ENCODE peak calls at places on chromosomes 7 and 10, in ten cellular contexts. D is GM12891, S is suprapubic skin, W is stomach, H is endothelial cell of umbilical vein, F is HCT116, R is spleen, I is transverse colon, B is GM23338, Z is Panc1. V is an unnamed sample.

GRCh38 chr10:129580010-129580409 is 113.0 kb downstream of the MGMT start:
- DNase-seq in Z (no peak), H (no peak), I (no peak), W (no peak), B (no peak), R (no peak), F (no peak), D (no peak), S (no peak), V (no peak)

GRCh38 chr7:79713281-79713680 is 259.8 kb upstream of the MAGI2 start:
- DNase-seq in Z (no peak), D (no peak), B (no peak), F (no peak), W (no peak), R (no peak), I (no peak), H (no peak), S (no peak), V (no peak)

GRCh38 chr7:105782391-105783063 is 93.9 kb downstream of the ATXN7L1 start:
- DNase-seq in W (no peak), I (no peak), Z (no peak), H (peak; percentile 62), F (no peak), B (no peak), S (no peak), R (peak; percentile 51), D (no peak), V (no peak)

GRCh38 chr7:3537210-3537875 is 236.3 kb downstream of the SDK1 start:
- DNase-seq in H (no peak), F (no peak), B (no peak), W (no peak), I (no peak), Z (no peak), S (no peak), R (no peak), D (no peak), V (no peak)

GRCh38 chr10:62501547-62501946 is 127.4 kb downstream of the ZNF365 start:
- DNase-seq in R (no peak), Z (no peak), H (no peak), I (no peak), B (no peak), F (no peak), S (no peak), W (no peak), D (no peak), V (no peak)

GRCh38 chr7:129295015-129295423 is 70.2 kb downstream of the AHCYL2 start:
- DNase-seq in F (no peak), R (no peak), B (no peak), D (no peak), S (no peak), H (peak; percentile 50), W (no peak), Z (no peak), I (no peak), V (no peak)

GRCh38 chr7:82441916-82442478 is 1.6 kb downstream of the CACNA2D1 start:
- DNase-seq in S (no peak), B (peak; percentile 91), D (no peak), R (no peak), F (no peak), H (peak; percentile 53), W (no peak), Z (peak; percentile 4), I (no peak), V (no peak)

GRCh38 chr7:31458203-31458602 is 55.7 kb upstream of the ITPRID1 start:
- DNase-seq in Z (no peak), F (no peak), S (no peak), H (no peak), R (no peak), B (peak; percentile 28), I (no peak), W (no peak), D (no peak), V (no peak)

GRCh38 chr10:132481690-132482089 is 55.9 kb upstream of the INPP5A start:
- DNase-seq in W (no peak), S (peak; percentile 41), D (no peak), B (no peak), H (no peak), Z (no peak), F (no peak), R (peak; percentile 52), I (no peak), V (no peak)

DNA sequence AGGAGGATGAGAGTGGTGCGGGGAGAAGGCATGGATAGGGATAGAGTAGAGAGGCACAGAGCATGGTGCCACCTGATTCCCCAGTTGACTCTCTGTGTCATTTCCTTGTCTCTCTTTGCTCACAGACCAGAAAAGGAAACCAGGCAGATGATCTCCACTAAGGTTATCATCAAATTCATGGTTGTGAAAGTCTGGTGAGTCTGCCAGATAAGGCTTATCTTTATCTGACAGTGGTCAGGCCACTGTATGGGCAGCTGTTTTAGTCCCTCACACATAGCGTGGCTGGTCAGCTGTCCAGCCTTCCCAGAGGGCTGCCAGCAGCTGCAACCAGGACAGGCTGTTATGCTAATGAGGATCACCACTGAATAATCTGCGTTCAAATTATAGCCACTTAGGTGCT is 99.0 kb downstream of the ADRA2A start:
- DNase-seq in B (no peak), W (no peak), I (no peak), D (no peak), R (no peak), F (no peak), S (no peak), Z (no peak), H (no peak), V (no peak)
- TF ChIP-seq POLR2AphosphoS5 in B (no peak), W (no peak), I (no peak), D (no peak), R (no peak), F (no peak), S (no peak), Z (no peak), H (no peak), V (no peak)

GRCh38 chr10:87060280-87060928 is 34.2 kb downstream of the GLUD1 start:
- DNase-seq in R (no peak), Z (no peak), B (no peak), S (no peak), F (no peak), D (no peak), I (no peak), W (no peak), H (no peak), V (no peak)
- TF ChIP-seq POLR2AphosphoS5 in R (no peak), Z (no peak), B (no peak), S (no peak), F (no peak), D (no peak), I (no peak), W (no peak), H (no peak), V (no peak)

DNA sequence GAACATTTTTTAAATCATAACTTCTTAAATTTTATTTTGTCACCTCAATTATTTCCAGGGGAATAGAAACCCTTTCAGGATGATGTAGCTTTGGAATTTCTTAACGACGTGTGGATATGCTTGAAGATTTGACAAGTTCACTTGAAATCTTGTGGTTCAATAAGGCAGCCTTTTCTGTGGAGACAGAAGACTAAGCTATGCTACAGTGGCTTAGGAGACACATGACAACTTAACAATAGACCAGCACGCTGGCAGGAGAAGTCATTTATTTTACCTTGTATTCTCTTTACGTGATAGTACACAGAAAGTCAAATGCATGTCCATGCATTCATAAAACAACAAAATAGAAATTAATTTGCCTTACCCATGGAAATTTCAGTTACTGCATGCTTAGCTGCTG is 181.6 kb downstream of the GRM3 start:
- DNase-seq in I (no peak), R (no peak), W (no peak), Z (no peak), S (no peak), F (no peak), D (no peak), H (no peak), B (no peak), V (no peak)
- TF ChIP-seq POLR2AphosphoS5 in I (no peak), R (no peak), W (no peak), Z (no peak), S (no peak), F (no peak), D (no peak), H (no peak), B (no peak), V (no peak)

GRCh38 chr7:99557196-99557607 is 1.2 kb upstream of the ZNF655 start:
- DNase-seq in F (no peak), H (no peak), R (no peak), Z (no peak), W (no peak), S (no peak), D (no peak), B (no peak), I (no peak), V (no peak)

GRCh38 chr7:99560834-99561734 is 2.6 kb downstream of the ZNF655 start:
- DNase-seq in H (no peak), B (no peak), S (no peak), W (no peak), Z (no peak), I (no peak), R (no peak), D (no peak), F (no peak), V (no peak)

GRCh38 chr7:99557940-99558305 is 519 bp upstream of the ZNF655 start:
- DNase-seq in S (no peak), W (no peak), F (no peak), Z (no peak), D (no peak), H (no peak), I (no peak), R (no peak), B (peak; percentile 52), V (no peak)

GRCh38 chr7:99559276-99559915 is 954 bp downstream of the ZNF655 start:
- DNase-seq in Z (no peak), H (no peak), B (no peak), R (no peak), W (no peak), F (no peak), I (no peak), S (no peak), D (no peak), V (no peak)

GRCh38 chr7:99558306-99559275 is at the start of gene ZNF655:
- DNase-seq in Z (no peak), H (peak; percentile 61), F (peak; percentile 82), W (peak; percentile 93), S (peak; percentile 96), R (peak; percentile 97), D (peak; percentile 90), B (peak; percentile 98), I (peak; percentile 94), V (peak; percentile 93)
- TF ChIP-seq POLR2AphosphoS5 in Z (peak; percentile 82), H (peak; percentile 27), F (peak; percentile 88), W (peak; percentile 73), S (peak; percentile 10), R (peak; percentile 87), D (peak; percentile 96), B (peak; percentile 86), I (peak; percentile 83), V (peak; percentile 94)

DNA sequence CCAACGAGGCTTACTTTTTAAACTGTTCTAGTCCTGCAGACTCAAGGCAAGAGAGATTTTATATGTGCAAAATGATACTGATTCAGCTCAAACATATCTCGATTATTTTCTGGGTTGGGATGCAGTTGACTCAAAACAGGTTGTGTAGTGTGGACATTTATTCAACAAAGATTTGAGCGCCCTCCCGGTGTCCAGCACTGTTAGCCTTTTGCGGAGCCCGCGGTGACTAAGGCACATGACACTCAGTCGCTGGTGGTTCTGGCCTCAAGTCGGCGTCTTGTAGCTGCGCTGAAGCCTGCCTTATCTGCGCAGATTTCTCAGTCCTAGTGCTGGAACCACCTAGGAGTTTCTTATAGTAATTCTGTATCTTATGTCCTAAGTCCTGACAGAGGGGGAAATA is 938 bp upstream of the CADPS2 start:
- DNase-seq in I (peak; percentile 62), F (peak; percentile 51), R (peak; percentile 76), D (no peak), W (peak; percentile 78), Z (peak; percentile 38), H (peak; percentile 83), S (peak; percentile 68), B (peak; percentile 75), V (no peak)
- TF ChIP-seq POLR2AphosphoS5 in I (no peak), F (no peak), R (no peak), D (no peak), W (peak; percentile 24), Z (no peak), H (no peak), S (no peak), B (no peak), V (no peak)